ENCODE peak calls at places on chromosomes 16 and 17, in six cellular contexts. Z is gastrocnemius medialis, R is lower lobe of right lung, P is MM.1S, F is dorsolateral prefrontal cortex, Y is fibroblast of the aortic adventitia. K is an unnamed sample.

GRCh38 chr17:13784466-13784865 is 182.7 kb upstream of the HS3ST3A1 start:
- DNase-seq in Z (no peak), P (no peak), Y (no peak), R (no peak), F (no peak), K (no peak)

GRCh38 chr16:87457051-87457611 is 35.7 kb downstream of the ZCCHC14 start:
- DNase-seq in Y (peak; percentile 69), P (no peak), Z (no peak), R (no peak), F (no peak), K (peak; percentile 87)

GRCh38 chr16:19186403-19186802 is 18.4 kb downstream of the SYT17 start:
- DNase-seq in Z (no peak), Y (no peak), R (no peak), F (no peak), P (no peak), K (no peak)

GRCh38 chr17:17508641-17509591 is 12.7 kb upstream of the RASD1 start:
- DNase-seq in R (peak; percentile 30), F (peak; percentile 38), Z (no peak), Y (no peak), P (no peak), K (no peak)

GRCh38 chr16:71933017-71933416 is 37.7 kb downstream of the IST1 start:
- DNase-seq in Y (no peak), F (no peak), P (no peak), R (no peak), Z (no peak), K (no peak)

GRCh38 chr17:68019675-68020450 is 15.7 kb upstream of the KPNA2 start:
- DNase-seq in Z (peak; percentile 95), Y (peak; percentile 95), P (peak; percentile 98), F (peak; percentile 96), R (peak; percentile 96), K (peak; percentile 94)

GRCh38 chr17:21299981-21300600 is 15.6 kb downstream of the MAP2K3 start:
- DNase-seq in Z (no peak), Y (no peak), P (no peak), F (no peak), R (no peak), K (no peak)

GRCh38 chr17:10327640-10328039 is 45.2 kb downstream of the MYH13 start:
- DNase-seq in F (peak; percentile 80), Z (peak; percentile 69), R (peak; percentile 80), Y (peak; percentile 83), P (peak; percentile 69), K (peak; percentile 82)

GRCh38 chr16:79269211-79269863 is 331.2 kb downstream of the MAF start:
- DNase-seq in F (no peak), Z (no peak), Y (no peak), P (no peak), R (no peak), K (no peak)

GRCh38 chr17:20202141-20202574 is 193.0 kb downstream of the SPECC1 start:
- DNase-seq in R (no peak), F (no peak), Y (no peak), Z (no peak), P (no peak), K (no peak)

GRCh38 chr16:75085556-75085955 is 31.0 kb downstream of the LDHD start:
- DNase-seq in Y (no peak), R (no peak), P (no peak), Z (no peak), F (no peak), K (no peak)

GRCh38 chr16:72508196-72508595 is 336.2 kb upstream of the PMFBP1 start:
- DNase-seq in P (no peak), R (no peak), Y (peak; percentile 24), Z (no peak), F (no peak), K (peak; percentile 56)

GRCh38 chr17:3762922-3763776 is 37.8 kb downstream of the ITGAE start:
- DNase-seq in F (no peak), P (no peak), Y (no peak), R (no peak), Z (no peak), K (no peak)

GRCh38 chr16:23504076-23504452 is 6.2 kb downstream of the GGA2 start:
- DNase-seq in R (peak; percentile 53), P (no peak), Y (peak; percentile 89), Z (peak; percentile 80), F (no peak), K (peak; percentile 87)

DNA sequence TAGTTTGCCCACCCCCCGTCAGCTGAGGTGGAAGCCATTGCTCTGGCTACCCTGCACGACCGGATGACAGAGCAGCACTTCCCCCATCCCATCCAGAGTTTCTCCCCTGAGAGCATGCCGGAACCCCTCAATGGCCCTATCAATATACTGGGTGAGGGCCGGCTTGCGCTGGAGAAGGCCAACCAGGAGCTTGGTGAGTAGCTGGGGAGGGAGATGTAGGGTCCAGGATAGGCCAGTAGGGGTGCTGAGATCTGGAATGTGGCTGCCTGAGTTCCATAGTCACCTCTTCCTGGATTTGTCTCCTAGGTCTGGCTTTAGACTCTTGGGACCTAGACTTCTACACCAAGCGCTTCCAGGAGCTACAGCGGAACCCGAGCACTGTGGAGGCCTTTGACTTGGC is 6.4 kb downstream of the PFAS start:
- DNase-seq in F (no peak), P (no peak), Z (no peak), Y (no peak), R (no peak), K (no peak)
- TF ChIP-seq CTCF in F (no peak), P (no peak), Z (no peak), Y (peak; percentile 12), R (no peak), K (peak; percentile 10)

GRCh38 chr16:57479043-57479421 is 7.3 kb downstream of the DOK4 start:
- DNase-seq in P (no peak), Z (no peak), Y (no peak), R (no peak), F (no peak), K (no peak)
- H3K4me3 ChIP-seq in P (no peak overlapping the region), Z (peak overlapping the region; percentile 35), Y (peak overlapping the region; percentile 72), R (peak overlapping the region; percentile 60), F (peak overlapping the region; percentile 48), K (peak overlapping the region; percentile 62)

GRCh38 chr17:38485146-38485468 is 56.8 kb downstream of the ARHGAP23 start:
- DNase-seq in Z (no peak), R (no peak), Y (no peak), F (no peak), P (no peak), K (no peak)
- TF ChIP-seq CTCF in Z (no peak), R (peak; percentile 5), Y (no peak), F (no peak), P (no peak), K (no peak)

GRCh38 chr16:12612598-12613101 is 191.0 kb downstream of the CPPED1 start:
- DNase-seq in P (no peak), R (no peak), Z (no peak), F (no peak), Y (no peak), K (peak; percentile 4)
- H3K4me3 ChIP-seq in P (no peak overlapping the region), R (no peak overlapping the region), Z (no peak overlapping the region), F (no peak overlapping the region), Y (no peak overlapping the region), K (no peak overlapping the region)